ENCODE peak calls at places on chromosomes 4 and X, in six cellular contexts. One of them, this sample, is unnamed.

GRCh38 chr4:29276150-29276549 is 1444.0 kb upstream of the PCDH7 start:
- DNase-seq in psoas muscle: no peak
- DNase-seq in cardiac muscle cell: no peak
- DNase-seq in HCT116: no peak
- DNase-seq in tibial artery: no peak
- DNase-seq in transverse colon: no peak
- DNase-seq in this sample: no peak

GRCh38 chr4:78409612-78410202 is 141.9 kb upstream of the ANXA3 start:
- DNase-seq in psoas muscle: no peak
- DNase-seq in cardiac muscle cell: no peak
- DNase-seq in HCT116: no peak
- DNase-seq in tibial artery: no peak
- DNase-seq in transverse colon: no peak
- DNase-seq in this sample: no peak

GRCh38 chr4:137421796-137422195 is 110.5 kb downstream of the PCDH18 start:
- DNase-seq in psoas muscle: no peak
- DNase-seq in cardiac muscle cell: no peak
- DNase-seq in HCT116: no peak
- DNase-seq in tibial artery: no peak
- DNase-seq in transverse colon: no peak
- DNase-seq in this sample: no peak

GRCh38 chrX:119942831-119943184 is 743 bp downstream of the NKAP start:
- DNase-seq in psoas muscle: no peak
- DNase-seq in cardiac muscle cell: no peak
- DNase-seq in HCT116: no peak
- DNase-seq in tibial artery: no peak
- DNase-seq in transverse colon: no peak
- DNase-seq in this sample: no peak

GRCh38 chrX:45584717-45585116 is 384.0 kb upstream of the DIPK2B start:
- DNase-seq in psoas muscle: no peak
- DNase-seq in cardiac muscle cell: no peak
- DNase-seq in HCT116: no peak
- DNase-seq in tibial artery: no peak
- DNase-seq in transverse colon: no peak
- DNase-seq in this sample: no peak

GRCh38 chr4:110631582-110632505 is 9.0 kb upstream of the PITX2 start:
- DNase-seq in psoas muscle: peak; percentile 79
- DNase-seq in cardiac muscle cell: peak; percentile 91
- DNase-seq in HCT116: peak; percentile 68
- DNase-seq in tibial artery: no peak
- DNase-seq in transverse colon: peak; percentile 70
- DNase-seq in this sample: peak; percentile 92

GRCh38 chr4:155548173-155548572 is 118.5 kb upstream of the GUCY1A1 start:
- DNase-seq in psoas muscle: no peak
- DNase-seq in cardiac muscle cell: no peak
- DNase-seq in HCT116: no peak
- DNase-seq in tibial artery: no peak
- DNase-seq in transverse colon: no peak
- DNase-seq in this sample: no peak

GRCh38 chrX:67780694-67781109 is 236.9 kb downstream of the AR start:
- DNase-seq in psoas muscle: peak; percentile 74
- DNase-seq in cardiac muscle cell: peak; percentile 78
- DNase-seq in HCT116: no peak
- DNase-seq in tibial artery: peak; percentile 88
- DNase-seq in transverse colon: peak; percentile 27
- DNase-seq in this sample: peak; percentile 27

GRCh38 chrX:3286196-3286920 is 60.1 kb downstream of the MXRA5 start:
- DNase-seq in psoas muscle: no peak
- DNase-seq in cardiac muscle cell: no peak
- DNase-seq in HCT116: peak; percentile 31
- DNase-seq in tibial artery: no peak
- DNase-seq in transverse colon: no peak
- DNase-seq in this sample: peak; percentile 65

GRCh38 chr4:121736735-121737351 is 28.1 kb downstream of the SMIM43 start:
- DNase-seq in psoas muscle: no peak
- DNase-seq in cardiac muscle cell: peak; percentile 47
- DNase-seq in HCT116: peak; percentile 54
- DNase-seq in tibial artery: no peak
- DNase-seq in transverse colon: no peak
- DNase-seq in this sample: peak; percentile 72

GRCh38 chr4:6694177-6694901 is 661 bp downstream of the S100P start:
- DNase-seq in psoas muscle: no peak
- DNase-seq in cardiac muscle cell: no peak
- DNase-seq in HCT116: no peak
- DNase-seq in tibial artery: no peak
- DNase-seq in transverse colon: no peak
- DNase-seq in this sample: no peak

DNA sequence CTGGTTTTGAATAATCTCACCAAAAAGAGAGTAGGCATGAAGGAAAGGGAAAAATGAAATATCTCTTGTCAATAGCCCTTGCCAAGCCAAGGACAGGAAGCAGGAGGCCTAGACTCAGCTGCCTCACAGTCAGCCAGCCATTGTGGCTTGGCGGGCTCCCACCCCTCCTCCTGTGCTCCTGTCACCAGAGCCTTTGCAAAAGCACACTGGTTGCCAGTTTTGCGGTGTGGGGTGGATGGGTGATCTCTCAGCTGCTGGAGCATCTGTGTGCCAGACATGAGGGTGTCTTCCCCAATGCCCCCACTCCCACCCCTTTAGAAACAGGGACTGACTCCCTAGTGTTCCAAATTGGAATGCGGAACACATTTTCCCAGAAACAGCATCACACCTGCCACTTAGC is 26.1 kb downstream of the ARHGEF6 start:
- DNase-seq in psoas muscle: peak; percentile 72
- DNase-seq in cardiac muscle cell: no peak
- DNase-seq in HCT116: no peak
- DNase-seq in tibial artery: peak; percentile 65
- DNase-seq in transverse colon: no peak
- DNase-seq in this sample: no peak
- TF ChIP-seq CTCF in psoas muscle: no peak
- TF ChIP-seq CTCF in cardiac muscle cell: no peak
- TF ChIP-seq CTCF in HCT116: no peak
- TF ChIP-seq CTCF in tibial artery: no peak
- TF ChIP-seq CTCF in transverse colon: no peak
- TF ChIP-seq CTCF in this sample: no peak

GRCh38 chrX:154728791-154729190 is 22.1 kb downstream of the GAB3 start:
- DNase-seq in psoas muscle: no peak
- DNase-seq in cardiac muscle cell: no peak
- DNase-seq in HCT116: no peak
- DNase-seq in tibial artery: no peak
- DNase-seq in transverse colon: no peak
- DNase-seq in this sample: no peak

GRCh38 chrX:154731203-154731602 is 19.7 kb downstream of the GAB3 start:
- DNase-seq in psoas muscle: no peak
- DNase-seq in cardiac muscle cell: no peak
- DNase-seq in HCT116: no peak
- DNase-seq in tibial artery: no peak
- DNase-seq in transverse colon: no peak
- DNase-seq in this sample: no peak

GRCh38 chrX:154729439-154729838 is 21.4 kb downstream of the GAB3 start:
- DNase-seq in psoas muscle: no peak
- DNase-seq in cardiac muscle cell: no peak
- DNase-seq in HCT116: no peak
- DNase-seq in tibial artery: no peak
- DNase-seq in transverse colon: no peak
- DNase-seq in this sample: no peak

GRCh38 chrX:154731881-154732280 is 19.0 kb downstream of the GAB3 start:
- DNase-seq in psoas muscle: no peak
- DNase-seq in cardiac muscle cell: no peak
- DNase-seq in HCT116: no peak
- DNase-seq in tibial artery: no peak
- DNase-seq in transverse colon: no peak
- DNase-seq in this sample: no peak

GRCh38 chrX:154730271-154730883 is 20.5 kb downstream of the GAB3 start:
- DNase-seq in psoas muscle: peak; percentile 25
- DNase-seq in cardiac muscle cell: no peak
- DNase-seq in HCT116: no peak
- DNase-seq in tibial artery: no peak
- DNase-seq in transverse colon: no peak
- DNase-seq in this sample: peak; percentile 18
- H3K9me3 ChIP-seq in psoas muscle: no peaks in the 10 kb centered on the region
- H3K9me3 ChIP-seq in cardiac muscle cell: no peaks in the 10 kb centered on the region
- H3K9me3 ChIP-seq in HCT116: no peaks in the 10 kb centered on the region
- H3K9me3 ChIP-seq in tibial artery: no peaks in the 10 kb centered on the region
- H3K9me3 ChIP-seq in transverse colon: no peaks in the 10 kb centered on the region
- H3K9me3 ChIP-seq in this sample: no peaks in the 10 kb centered on the region

DNA sequence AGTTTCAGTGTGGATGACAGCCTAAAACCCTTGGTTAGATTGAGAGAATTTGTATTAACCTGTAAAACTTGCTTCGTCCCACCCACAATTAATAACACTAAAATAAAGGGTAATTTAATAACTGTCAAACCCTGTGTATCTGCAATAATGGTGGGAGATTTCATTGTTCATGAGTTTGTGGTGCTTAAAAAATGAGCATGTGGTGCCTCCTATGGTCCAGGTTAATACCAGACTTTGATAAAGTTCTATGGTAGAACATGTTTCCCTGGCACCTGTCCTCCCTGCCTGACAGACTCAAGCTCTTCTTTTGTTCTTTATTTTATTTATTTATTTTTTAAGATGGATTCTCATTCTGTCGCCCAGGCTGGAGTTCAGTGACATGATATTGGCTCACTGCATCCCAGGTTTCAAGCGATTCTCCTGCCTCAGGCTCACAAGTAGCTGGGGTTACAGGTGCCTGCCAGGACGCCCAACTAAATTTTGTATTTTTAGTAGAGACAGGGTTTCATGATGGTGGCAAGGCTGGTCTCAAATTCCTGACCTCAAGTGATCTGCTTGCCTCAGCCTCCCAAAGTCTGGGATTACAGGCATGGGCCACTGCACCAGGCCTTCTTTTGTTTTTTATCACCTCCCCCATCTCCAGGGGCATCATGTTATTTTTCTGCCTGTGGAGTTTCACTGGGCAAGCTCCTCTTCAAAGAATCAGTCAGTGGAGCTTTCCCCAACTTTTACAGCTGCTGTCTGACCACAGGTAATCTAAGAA is 289.2 kb downstream of the NR3C2 start:
- DNase-seq in psoas muscle: no peak
- DNase-seq in cardiac muscle cell: no peak
- DNase-seq in HCT116: no peak
- DNase-seq in tibial artery: no peak
- DNase-seq in transverse colon: no peak
- DNase-seq in this sample: no peak
- TF ChIP-seq CTCF in psoas muscle: no peak
- TF ChIP-seq CTCF in cardiac muscle cell: no peak
- TF ChIP-seq CTCF in HCT116: no peak
- TF ChIP-seq CTCF in tibial artery: no peak
- TF ChIP-seq CTCF in transverse colon: no peak
- TF ChIP-seq CTCF in this sample: peak; percentile 29

GRCh38 chrX:65900850-65901844 is 138.7 kb downstream of the VSIG4 start:
- DNase-seq in psoas muscle: no peak
- DNase-seq in cardiac muscle cell: no peak
- DNase-seq in HCT116: no peak
- DNase-seq in tibial artery: no peak
- DNase-seq in transverse colon: no peak
- DNase-seq in this sample: no peak
- H3K9me3 ChIP-seq in psoas muscle: no peaks in the 10 kb centered on the region
- H3K9me3 ChIP-seq in cardiac muscle cell: no peaks in the 10 kb centered on the region
- H3K9me3 ChIP-seq in HCT116: no peaks in the 10 kb centered on the region
- H3K9me3 ChIP-seq in tibial artery: no peaks in the 10 kb centered on the region
- H3K9me3 ChIP-seq in transverse colon: no peaks in the 10 kb centered on the region
- H3K9me3 ChIP-seq in this sample: no peaks in the 10 kb centered on the region

GRCh38 chr4:141702472-141703182 is 66.2 kb downstream of the IL15 start:
- DNase-seq in psoas muscle: peak; percentile 26
- DNase-seq in cardiac muscle cell: peak; percentile 8
- DNase-seq in HCT116: peak; percentile 3
- DNase-seq in tibial artery: no peak
- DNase-seq in transverse colon: no peak
- DNase-seq in this sample: peak; percentile 54
- TF ChIP-seq CTCF in psoas muscle: no peak
- TF ChIP-seq CTCF in cardiac muscle cell: no peak
- TF ChIP-seq CTCF in HCT116: no peak
- TF ChIP-seq CTCF in tibial artery: no peak
- TF ChIP-seq CTCF in transverse colon: no peak
- TF ChIP-seq CTCF in this sample: peak; percentile 24

GRCh38 chr4:472881-473574 is 25.9 kb downstream of the ZNF721 start:
- DNase-seq in psoas muscle: no peak
- DNase-seq in cardiac muscle cell: no peak
- DNase-seq in HCT116: no peak
- DNase-seq in tibial artery: no peak
- DNase-seq in transverse colon: no peak
- DNase-seq in this sample: peak; percentile 40
- H3K9me3 ChIP-seq in psoas muscle: peaks cover 38% of the 10 kb centered on the region
- H3K9me3 ChIP-seq in cardiac muscle cell: no peaks in the 10 kb centered on the region
- H3K9me3 ChIP-seq in HCT116: peaks cover 10% of the 10 kb centered on the region
- H3K9me3 ChIP-seq in tibial artery: no peaks in the 10 kb centered on the region
- H3K9me3 ChIP-seq in transverse colon: peaks cover 33% of the 10 kb centered on the region
- H3K9me3 ChIP-seq in this sample: peaks cover 46% of the 10 kb centered on the region

GRCh38 chr4:183444149-183444952 is at the start of gene CDKN2AIP:
- DNase-seq in psoas muscle: peak; percentile 95
- DNase-seq in cardiac muscle cell: peak; percentile 97
- DNase-seq in HCT116: peak; percentile 65
- DNase-seq in tibial artery: peak; percentile 96
- DNase-seq in transverse colon: peak; percentile 95
- DNase-seq in this sample: peak; percentile 97
- TF ChIP-seq CTCF in psoas muscle: peak; percentile 17
- TF ChIP-seq CTCF in cardiac muscle cell: no peak
- TF ChIP-seq CTCF in HCT116: no peak
- TF ChIP-seq CTCF in tibial artery: no peak
- TF ChIP-seq CTCF in transverse colon: no peak
- TF ChIP-seq CTCF in this sample: peak; percentile 27

DNA sequence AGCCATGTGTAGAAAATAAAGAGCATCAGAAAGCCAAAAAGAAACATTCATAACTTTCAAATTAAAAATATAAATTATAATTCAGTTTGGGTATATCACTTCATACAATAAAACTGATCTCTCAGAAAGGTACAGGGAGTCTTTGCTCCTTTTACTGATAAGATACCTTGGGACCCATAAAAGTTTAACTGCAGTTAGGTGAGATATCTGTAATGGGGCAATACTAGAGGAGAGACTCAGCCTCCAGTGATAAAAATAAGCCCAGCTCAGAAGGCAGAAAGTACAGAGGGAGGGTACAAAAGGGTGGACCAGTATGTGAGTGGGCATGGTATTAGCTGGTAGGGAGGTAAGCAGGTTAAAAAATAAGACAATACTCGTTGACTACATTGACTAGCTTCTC is 180.9 kb upstream of the AGTR2 start:
- DNase-seq in psoas muscle: no peak
- DNase-seq in cardiac muscle cell: no peak
- DNase-seq in HCT116: no peak
- DNase-seq in tibial artery: no peak
- DNase-seq in transverse colon: no peak
- DNase-seq in this sample: no peak
- H3K9me3 ChIP-seq in psoas muscle: peaks cover under 1% of the 10 kb centered on the region
- H3K9me3 ChIP-seq in cardiac muscle cell: no peaks in the 10 kb centered on the region
- H3K9me3 ChIP-seq in HCT116: no peaks in the 10 kb centered on the region
- H3K9me3 ChIP-seq in tibial artery: no peaks in the 10 kb centered on the region
- H3K9me3 ChIP-seq in transverse colon: no peaks in the 10 kb centered on the region
- H3K9me3 ChIP-seq in this sample: no peaks in the 10 kb centered on the region

GRCh38 chrX:99172958-99173357 is 1237.1 kb downstream of the PCDH19 start:
- DNase-seq in psoas muscle: no peak
- DNase-seq in cardiac muscle cell: no peak
- DNase-seq in HCT116: no peak
- DNase-seq in tibial artery: no peak
- DNase-seq in transverse colon: no peak
- DNase-seq in this sample: no peak
- TF ChIP-seq CTCF in psoas muscle: no peak
- TF ChIP-seq CTCF in cardiac muscle cell: no peak
- TF ChIP-seq CTCF in HCT116: no peak
- TF ChIP-seq CTCF in tibial artery: no peak
- TF ChIP-seq CTCF in transverse colon: no peak
- TF ChIP-seq CTCF in this sample: no peak